ENCODE peak calls at places on chromosomes 5 and 9, in ten cellular contexts. B, K, Q, P, S, Z, J, V, R and I are unnamed samples.
A peak's percentile ranks its signal among the peaks of the same experiment; 100 is the strongest.

GRCh38 chr5:175809531-175810121 is 61.8 kb upstream of the CPLX2 start:
- DNase-seq in B (peak; percentile 84), K (peak; percentile 47), Q (peak; percentile 43), P (no peak), S (no peak), Z (no peak), J (no peak), V (peak; percentile 90), R (no peak), I (no peak)

GRCh38 chr5:31678180-31678579 is 39.2 kb downstream of the PDZD2 start:
- DNase-seq in B (no peak), K (no peak), Q (no peak), P (no peak), S (no peak), Z (peak; percentile 28), J (no peak), V (no peak), R (no peak), I (peak; percentile 76)

GRCh38 chr9:88657893-88658292 is 122.9 kb downstream of the NXNL2 start:
- DNase-seq in B (no peak), K (no peak), Q (no peak), P (no peak), S (no peak), Z (no peak), J (no peak), V (no peak), R (no peak), I (no peak)

GRCh38 chr5:132260714-132261615 is 3.5 kb downstream of the PDLIM4 start:
- DNase-seq in B (no peak), K (no peak), Q (peak; percentile 84), P (no peak), S (peak; percentile 72), Z (peak; percentile 74), J (no peak), V (no peak), R (peak; percentile 76), I (no peak)

GRCh38 chr9:94944623-94945022 is 218.1 kb downstream of the AOPEP start:
- DNase-seq in B (no peak), K (no peak), Q (no peak), P (no peak), S (no peak), Z (no peak), J (no peak), V (no peak), R (no peak), I (no peak)

GRCh38 chr5:93819666-93820065 is 78.3 kb upstream of the POU5F2 start:
- DNase-seq in B (no peak), K (no peak), Q (no peak), P (no peak), S (no peak), Z (no peak), J (no peak), V (peak; percentile 19), R (no peak), I (no peak)

GRCh38 chr5:16540421-16540820 is 74.8 kb upstream of the ZNF622 start:
- DNase-seq in B (no peak), K (no peak), Q (no peak), P (no peak), S (no peak), Z (no peak), J (no peak), V (no peak), R (no peak), I (no peak)

GRCh38 chr9:95116002-95116819 is 201.3 kb downstream of the FANCC start:
- DNase-seq in B (no peak), K (peak; percentile 18), Q (peak; percentile 59), P (no peak), S (no peak), Z (no peak), J (peak; percentile 31), V (peak; percentile 55), R (peak; percentile 62), I (no peak)

GRCh38 chr5:179699640-179700298 is 1.0 kb downstream of the CANX start:
- DNase-seq in B (peak; percentile 52), K (peak; percentile 57), Q (peak; percentile 37), P (no peak), S (no peak), Z (peak; percentile 14), J (no peak), V (peak; percentile 27), R (peak; percentile 36), I (no peak)

GRCh38 chr5:52863715-52864114 is 76.0 kb downstream of the ITGA1 start:
- DNase-seq in B (no peak), K (no peak), Q (no peak), P (no peak), S (no peak), Z (no peak), J (no peak), V (no peak), R (no peak), I (no peak)

GRCh38 chr9:38288502-38288901 is 104.0 kb upstream of the ALDH1B1 start:
- DNase-seq in B (no peak), K (no peak), Q (no peak), P (no peak), S (no peak), Z (no peak), J (no peak), V (no peak), R (no peak), I (no peak)

GRCh38 chr5:69468631-69469030 is 24.0 kb upstream of the OCLN start:
- DNase-seq in B (no peak), K (no peak), Q (no peak), P (no peak), S (no peak), Z (no peak), J (no peak), V (no peak), R (no peak), I (no peak)

DNA sequence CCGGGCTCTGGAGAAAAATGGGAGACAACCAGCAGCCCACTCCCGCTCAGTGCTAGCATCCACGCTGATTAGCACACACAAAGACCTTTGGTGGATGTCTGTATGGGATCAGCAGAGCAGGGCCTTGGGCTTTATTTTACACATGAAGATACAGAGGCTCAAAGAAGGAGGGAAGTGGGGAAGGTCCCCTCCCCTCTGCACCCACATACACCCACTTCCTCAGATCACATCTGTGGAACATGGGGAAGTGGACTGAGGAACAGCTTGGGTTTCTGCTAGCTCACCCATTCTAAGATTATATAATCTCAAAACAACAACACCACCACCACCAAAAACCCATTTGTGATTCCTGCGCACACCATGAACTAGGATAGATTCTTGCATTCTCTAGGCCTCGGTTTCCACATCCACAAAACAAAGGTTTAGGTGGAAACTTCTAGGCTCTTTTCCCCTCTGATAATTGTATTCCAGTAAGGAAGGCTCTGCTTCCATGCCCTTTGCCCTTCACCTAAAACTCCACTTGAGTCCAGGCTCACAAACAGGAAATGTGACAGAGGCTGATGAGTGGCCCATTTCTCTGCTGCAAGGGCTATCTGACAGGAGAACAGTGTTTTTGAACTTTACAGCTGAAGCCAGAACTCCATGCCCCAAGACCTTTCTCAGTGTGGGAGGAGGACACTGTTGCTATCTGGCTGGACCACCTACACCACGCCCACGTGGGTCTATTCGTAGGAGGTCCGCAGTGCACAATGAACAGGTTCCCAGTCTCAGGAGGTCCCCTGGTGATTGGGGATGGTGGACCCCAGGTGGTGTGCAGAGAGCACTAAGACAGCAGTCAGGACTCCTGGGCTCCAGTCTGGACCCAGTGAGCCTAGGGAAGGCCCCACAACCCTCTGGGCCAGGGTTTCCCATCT is 13.8 kb downstream of the GGTA1 start:
- DNase-seq in B (no peak), K (no peak), Q (no peak), P (no peak), S (no peak), Z (no peak), J (no peak), V (no peak), R (no peak), I (no peak)
- H3K27ac ChIP-seq in B (no peak overlapping the region), K (no peak overlapping the region), Q (peak overlapping the region; percentile 57), P (no peak overlapping the region), S (no peak overlapping the region), Z (peak overlapping the region; percentile 87), J (no peak overlapping the region), V (no peak overlapping the region), R (peak overlapping the region; percentile 24), I (peak overlapping the region; percentile 38)

GRCh38 chr5:96172436-96172835 is 210.8 kb upstream of the ELL2 start:
- DNase-seq in B (no peak), K (no peak), Q (no peak), P (no peak), S (no peak), Z (no peak), J (no peak), V (no peak), R (no peak), I (no peak)
- H3K4me1 ChIP-seq in B (no peaks in the 10 kb centered on the region), K (peaks cover 20% of the 10 kb centered on the region), Q (peaks cover 3% of the 10 kb centered on the region), P (no peaks in the 10 kb centered on the region), S (no peaks in the 10 kb centered on the region), Z (no peaks in the 10 kb centered on the region), J (no peaks in the 10 kb centered on the region), V (peaks cover 10% of the 10 kb centered on the region), R (peaks cover 4% of the 10 kb centered on the region), I (no peaks in the 10 kb centered on the region)

DNA sequence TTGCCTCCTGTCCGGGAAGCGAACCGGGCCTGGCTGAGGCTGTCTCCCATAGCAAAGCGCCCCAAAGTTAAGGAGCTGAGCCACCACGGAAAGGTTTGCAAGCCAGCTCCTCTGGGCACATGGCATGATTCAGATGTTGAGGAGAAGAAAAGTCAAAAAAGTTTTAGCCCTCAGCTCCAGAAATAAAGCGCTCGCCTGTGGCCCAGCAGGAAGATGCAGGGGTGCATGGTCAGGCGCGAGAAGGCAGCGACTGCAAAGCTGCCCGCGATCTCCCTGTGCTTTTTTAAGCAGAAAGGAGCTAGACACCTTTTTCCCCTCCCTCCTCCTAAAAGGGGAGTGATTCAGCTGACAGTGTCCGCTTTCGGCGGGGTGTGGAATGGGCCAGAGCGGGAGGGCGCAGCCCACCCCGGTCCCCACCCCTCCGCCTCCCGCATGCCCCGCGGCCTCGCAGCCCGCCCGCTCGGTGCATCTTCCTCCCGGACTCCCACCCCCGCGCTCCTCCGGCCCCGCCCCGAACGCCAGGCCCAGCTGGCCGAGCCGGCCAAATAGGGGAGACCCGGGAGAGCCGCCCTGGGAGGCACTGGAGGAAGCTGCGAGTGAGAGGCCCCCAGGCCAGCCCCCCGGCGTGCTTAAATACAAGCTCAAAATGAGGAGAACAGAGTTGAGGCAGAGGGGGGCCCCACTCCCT is at the start of gene ADAMTS12:
- DNase-seq in B (no peak), K (no peak), Q (peak; percentile 87), P (peak; percentile 71), S (peak; percentile 75), Z (peak; percentile 41), J (peak; percentile 80), V (peak; percentile 76), R (peak; percentile 15), I (peak; percentile 68)
- H3K4me3 ChIP-seq in B (peak within 1 kb of the TSS; percentile 50), K (no peak within 1 kb of the TSS), Q (peak within 1 kb of the TSS; percentile 59), P (peak within 1 kb of the TSS; percentile 82), S (peak within 1 kb of the TSS; percentile 37), Z (peak within 1 kb of the TSS; percentile 50), J (peak within 1 kb of the TSS; percentile 66), V (peak within 1 kb of the TSS; percentile 40), R (no peak within 1 kb of the TSS), I (peak within 1 kb of the TSS; percentile 51)

DNA sequence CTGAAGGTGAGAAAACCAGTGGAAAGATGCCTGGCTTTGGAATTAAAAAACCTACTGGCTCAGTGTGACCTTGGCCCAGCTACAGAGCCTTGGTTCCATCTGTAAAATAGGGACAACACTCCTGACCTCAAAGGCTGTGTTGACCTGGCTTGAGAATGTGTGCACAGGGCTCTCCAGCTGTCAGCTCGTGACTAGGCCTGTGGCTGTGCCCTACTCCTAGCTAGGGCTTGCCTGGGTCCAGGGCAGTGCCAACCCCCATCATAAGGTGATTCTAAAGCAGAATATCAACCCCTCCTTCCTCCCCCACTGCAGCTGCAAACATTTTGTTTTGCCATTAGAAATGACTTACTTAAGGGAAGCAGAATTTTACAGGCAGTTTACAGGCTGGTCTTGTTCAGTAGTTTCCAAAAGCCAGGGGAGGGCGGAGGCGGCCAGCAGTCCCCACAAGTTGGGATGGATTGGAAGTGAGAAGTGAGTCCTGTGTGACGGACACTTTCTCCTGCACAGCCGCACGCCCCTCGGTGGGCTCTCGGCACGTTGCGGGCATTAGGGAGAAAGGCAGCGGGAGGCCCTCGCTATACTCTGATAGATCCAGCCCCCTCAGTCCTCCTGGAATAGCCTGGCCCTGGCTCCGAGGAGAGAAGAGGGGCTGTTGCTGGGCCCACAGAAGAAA is 7.2 kb downstream of the PITX1 start:
- DNase-seq in B (no peak), K (no peak), Q (peak; percentile 34), P (no peak), S (no peak), Z (no peak), J (no peak), V (no peak), R (no peak), I (peak; percentile 51)
- H3K27ac ChIP-seq in B (no peak overlapping the region), K (peak overlapping the region; percentile 12), Q (no peak overlapping the region), P (no peak overlapping the region), S (no peak overlapping the region), Z (no peak overlapping the region), J (no peak overlapping the region), V (no peak overlapping the region), R (no peak overlapping the region), I (peak overlapping the region; percentile 9)